ENCODE peak calls at places on chromosomes 6 and 20, in eight cellular contexts. One of them, this sample, is unnamed. For H3K4me1, the result is how much of the 10 kb centered on the place peaks cover.

GRCh38 chr6:85569323-85569722 is 24.3 kb downstream of the SNX14 start:
- DNase-seq in IMR-90: peak
- DNase-seq in testis: no peak
- DNase-seq in HepG2: no peak
- DNase-seq in adrenal gland: no peak
- DNase-seq in transverse colon: no peak
- DNase-seq in prostate gland: no peak
- DNase-seq in breast epithelium: no peak
- DNase-seq in this sample: no peak

GRCh38 chr6:31246051-31246495 is 25.8 kb downstream of the HLA-C start:
- DNase-seq in IMR-90: peak
- DNase-seq in testis: no peak
- DNase-seq in HepG2: peak
- DNase-seq in adrenal gland: no peak
- DNase-seq in transverse colon: no peak
- DNase-seq in prostate gland: no peak
- DNase-seq in breast epithelium: peak
- DNase-seq in this sample: no peak

GRCh38 chr6:170143401-170144150 is 147.3 kb downstream of the DLL1 start:
- DNase-seq in IMR-90: no peak
- DNase-seq in testis: peak
- DNase-seq in HepG2: no peak
- DNase-seq in adrenal gland: no peak
- DNase-seq in transverse colon: no peak
- DNase-seq in prostate gland: no peak
- DNase-seq in breast epithelium: no peak
- DNase-seq in this sample: peak

GRCh38 chr6:70385931-70386330 is 27.4 kb upstream of the FAM135A start:
- DNase-seq in IMR-90: no peak
- DNase-seq in testis: no peak
- DNase-seq in HepG2: no peak
- DNase-seq in adrenal gland: no peak
- DNase-seq in transverse colon: no peak
- DNase-seq in prostate gland: no peak
- DNase-seq in breast epithelium: no peak
- DNase-seq in this sample: no peak

GRCh38 chr20:36312724-36313441 is 6.7 kb downstream of the DLGAP4 start:
- DNase-seq in IMR-90: no peak
- DNase-seq in testis: peak
- DNase-seq in HepG2: no peak
- DNase-seq in adrenal gland: no peak
- DNase-seq in transverse colon: no peak
- DNase-seq in prostate gland: no peak
- DNase-seq in breast epithelium: no peak
- DNase-seq in this sample: no peak

GRCh38 chr6:16228709-16229665 is 9.4 kb upstream of the GMPR start:
- DNase-seq in IMR-90: no peak
- DNase-seq in testis: peak
- DNase-seq in HepG2: no peak
- DNase-seq in adrenal gland: peak
- DNase-seq in transverse colon: peak
- DNase-seq in prostate gland: no peak
- DNase-seq in breast epithelium: no peak
- DNase-seq in this sample: peak

GRCh38 chr6:21003780-21004541 is 469.7 kb downstream of the CDKAL1 start:
- DNase-seq in IMR-90: peak
- DNase-seq in testis: no peak
- DNase-seq in HepG2: peak
- DNase-seq in adrenal gland: no peak
- DNase-seq in transverse colon: no peak
- DNase-seq in prostate gland: no peak
- DNase-seq in breast epithelium: no peak
- DNase-seq in this sample: no peak

GRCh38 chr20:62546606-62547005 is 70.8 kb upstream of the GATA5 start:
- DNase-seq in IMR-90: no peak
- DNase-seq in testis: no peak
- DNase-seq in HepG2: no peak
- DNase-seq in adrenal gland: no peak
- DNase-seq in transverse colon: no peak
- DNase-seq in prostate gland: no peak
- DNase-seq in breast epithelium: no peak
- DNase-seq in this sample: no peak

GRCh38 chr6:170262481-170263088 is 28.3 kb downstream of the DLL1 start:
- DNase-seq in IMR-90: no peak
- DNase-seq in testis: no peak
- DNase-seq in HepG2: no peak
- DNase-seq in adrenal gland: no peak
- DNase-seq in transverse colon: no peak
- DNase-seq in prostate gland: no peak
- DNase-seq in breast epithelium: no peak
- DNase-seq in this sample: no peak

DNA sequence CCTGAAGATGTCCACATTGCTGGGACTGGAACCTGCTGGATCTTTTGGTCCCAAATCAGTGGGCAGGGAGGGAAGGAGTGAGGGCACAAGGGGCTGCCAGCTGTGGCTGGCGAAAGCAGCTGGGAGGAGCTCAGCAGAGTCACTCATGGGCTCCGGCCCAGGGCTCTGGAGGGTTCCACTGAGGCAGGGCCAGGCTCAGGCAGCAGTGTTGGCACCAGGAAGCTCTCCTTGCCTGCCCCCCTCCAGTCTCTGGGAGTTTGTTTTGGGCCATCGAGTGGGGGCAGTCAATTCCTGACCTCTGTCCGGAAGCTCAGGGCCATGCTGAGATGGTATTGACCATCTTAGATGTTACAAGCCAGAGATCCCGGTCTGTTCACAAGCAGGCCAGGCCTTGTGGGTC is 39.1 kb upstream of the IRF4 start:
- DNase-seq in IMR-90: no peak
- DNase-seq in testis: no peak
- DNase-seq in HepG2: no peak
- DNase-seq in adrenal gland: no peak
- DNase-seq in transverse colon: no peak
- DNase-seq in prostate gland: no peak
- DNase-seq in breast epithelium: no peak
- DNase-seq in this sample: no peak
- H3K4me1 ChIP-seq in IMR-90: under half
- H3K4me1 ChIP-seq in testis: under half
- H3K4me1 ChIP-seq in HepG2: under half
- H3K4me1 ChIP-seq in adrenal gland: under half
- H3K4me1 ChIP-seq in transverse colon: under half
- H3K4me1 ChIP-seq in prostate gland: under half
- H3K4me1 ChIP-seq in breast epithelium: under half
- H3K4me1 ChIP-seq in this sample: under half

DNA sequence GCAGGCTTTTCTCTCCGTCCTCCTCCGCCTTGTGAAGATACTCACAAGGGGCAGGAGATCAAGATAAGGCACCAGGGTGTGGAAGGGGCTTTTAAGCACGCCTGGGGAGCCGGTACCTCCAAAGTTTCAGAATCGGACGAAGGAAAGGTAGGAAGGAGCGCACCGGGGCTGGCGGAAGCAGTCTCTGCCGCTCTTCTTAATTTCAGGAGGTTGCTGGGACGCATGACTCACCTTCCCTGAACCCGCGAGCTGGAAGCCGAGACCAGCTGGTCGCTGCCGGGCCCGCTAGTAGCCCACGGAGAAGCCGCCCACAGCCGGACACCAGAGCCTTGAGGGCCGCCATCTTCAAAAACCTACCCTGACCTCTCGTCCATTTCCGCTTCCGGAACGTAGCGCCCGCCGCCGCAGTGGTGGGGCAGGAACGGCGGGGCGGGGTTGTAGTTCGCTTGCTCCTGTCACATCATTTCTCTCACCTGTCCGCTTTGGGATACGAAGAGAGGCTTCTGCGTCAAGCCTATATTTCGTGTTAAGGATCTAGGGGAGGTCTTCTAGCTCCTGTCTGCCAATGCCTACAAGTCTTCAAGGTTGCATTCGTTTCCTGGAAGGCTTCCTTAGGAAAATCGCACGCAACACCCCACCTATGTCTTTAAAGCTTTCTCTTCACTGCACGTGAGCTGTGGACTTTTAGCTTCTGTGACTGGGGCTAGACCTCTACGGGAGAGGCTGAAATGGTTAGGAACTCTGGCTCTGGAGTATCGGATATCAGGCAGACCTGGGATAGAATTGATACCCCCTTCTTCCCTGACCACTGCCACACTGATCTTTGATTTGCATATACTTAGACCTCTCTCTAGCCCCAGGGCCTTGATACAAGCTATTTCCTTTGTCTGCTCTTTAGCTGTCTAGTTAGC is at the start of gene MRPS18A:
- DNase-seq in IMR-90: peak
- DNase-seq in testis: peak
- DNase-seq in HepG2: peak
- DNase-seq in adrenal gland: peak
- DNase-seq in transverse colon: peak
- DNase-seq in prostate gland: peak
- DNase-seq in breast epithelium: peak
- DNase-seq in this sample: peak
- TF ChIP-seq POLR2A in IMR-90: peak
- TF ChIP-seq POLR2A in testis: no peak
- TF ChIP-seq POLR2A in HepG2: peak
- TF ChIP-seq POLR2A in adrenal gland: peak
- TF ChIP-seq POLR2A in transverse colon: peak
- TF ChIP-seq POLR2A in prostate gland: peak
- TF ChIP-seq POLR2A in breast epithelium: peak
- TF ChIP-seq POLR2A in this sample: no peak

GRCh38 chr6:79967178-79967577 is 19.8 kb upstream of the ELOVL4 start:
- DNase-seq in IMR-90: no peak
- DNase-seq in testis: no peak
- DNase-seq in HepG2: no peak
- DNase-seq in adrenal gland: no peak
- DNase-seq in transverse colon: no peak
- DNase-seq in prostate gland: no peak
- DNase-seq in breast epithelium: no peak
- DNase-seq in this sample: no peak

GRCh38 chr6:79969784-79970183 is 22.4 kb upstream of the ELOVL4 start:
- DNase-seq in IMR-90: no peak
- DNase-seq in testis: no peak
- DNase-seq in HepG2: no peak
- DNase-seq in adrenal gland: no peak
- DNase-seq in transverse colon: no peak
- DNase-seq in prostate gland: no peak
- DNase-seq in breast epithelium: no peak
- DNase-seq in this sample: no peak

DNA sequence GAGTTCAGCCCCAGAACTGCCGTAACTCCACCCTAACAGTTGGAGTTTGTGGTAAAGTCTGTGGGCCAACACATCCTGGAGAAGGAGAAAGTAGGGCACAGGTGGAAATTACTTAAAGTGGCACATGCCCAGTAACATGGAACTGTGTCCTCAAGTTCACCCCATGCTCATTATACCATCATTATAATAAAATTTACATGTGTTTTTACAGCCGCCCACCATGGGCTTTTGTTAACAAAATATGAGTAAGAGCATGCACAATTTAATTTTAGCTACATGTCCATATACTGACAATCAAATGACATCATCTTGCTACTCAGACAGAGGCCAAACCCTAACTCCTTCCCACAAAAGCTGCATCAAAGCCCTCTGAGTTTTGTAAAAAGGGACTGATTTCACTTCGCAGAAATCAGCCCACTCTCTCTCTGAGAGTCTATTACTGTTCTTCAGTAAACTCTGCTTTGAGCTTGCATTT is 17.3 kb upstream of the ELOVL4 start:
- DNase-seq in IMR-90: no peak
- DNase-seq in testis: no peak
- DNase-seq in HepG2: no peak
- DNase-seq in adrenal gland: no peak
- DNase-seq in transverse colon: no peak
- DNase-seq in prostate gland: no peak
- DNase-seq in breast epithelium: no peak
- DNase-seq in this sample: no peak
- H3K4me1 ChIP-seq in IMR-90: under half
- H3K4me1 ChIP-seq in testis: under half
- H3K4me1 ChIP-seq in HepG2: under half
- H3K4me1 ChIP-seq in adrenal gland: under half
- H3K4me1 ChIP-seq in transverse colon: under half
- H3K4me1 ChIP-seq in prostate gland: under half
- H3K4me1 ChIP-seq in breast epithelium: under half
- H3K4me1 ChIP-seq in this sample: under half

GRCh38 chr6:2765166-2765895 is at the start of gene WRNIP1:
- DNase-seq in IMR-90: peak
- DNase-seq in testis: peak
- DNase-seq in HepG2: peak
- DNase-seq in adrenal gland: peak
- DNase-seq in transverse colon: peak
- DNase-seq in prostate gland: peak
- DNase-seq in breast epithelium: peak
- DNase-seq in this sample: peak
- TF ChIP-seq POLR2A in IMR-90: peak
- TF ChIP-seq POLR2A in testis: peak
- TF ChIP-seq POLR2A in HepG2: no peak
- TF ChIP-seq POLR2A in adrenal gland: peak
- TF ChIP-seq POLR2A in transverse colon: peak
- TF ChIP-seq POLR2A in prostate gland: peak
- TF ChIP-seq POLR2A in breast epithelium: no peak
- TF ChIP-seq POLR2A in this sample: no peak

This sample was measured in stomach.